ENCODE peak calls at places on chromosome 1, in five cellular contexts. L is left ventricle myocardium inferior, F is PC-9, E is MV-4-11, X is GDM1. S is an unnamed sample.

GRCh38 chr1:221778535-221779142 is 36.8 kb upstream of the DUSP10 start:
- DNase-seq in L (no peak), F (no peak), E (peak), X (peak), S (no peak)

GRCh38 chr1:183226361-183226760 is 40.3 kb downstream of the LAMC2 start:
- DNase-seq in L (no peak), F (no peak), E (no peak), X (no peak), S (no peak)

GRCh38 chr1:58844176-58844575 is 60.3 kb upstream of the JUN start:
- DNase-seq in L (no peak), F (peak), E (no peak), X (no peak), S (no peak)

GRCh38 chr1:174788981-174789380 is 210.8 kb upstream of the CACYBP start:
- DNase-seq in L (no peak), F (peak), E (peak), X (peak), S (no peak)

GRCh38 chr1:9399510-9400424 is 107.1 kb downstream of the SPSB1 start:
- DNase-seq in L (peak), F (no peak), E (peak), X (peak), S (peak)

GRCh38 chr1:181094813-181095212 is 6.3 kb downstream of the IER5 start:
- DNase-seq in L (no peak), F (peak), E (no peak), X (no peak), S (no peak)

GRCh38 chr1:154717467-154718004 is 109.5 kb upstream of the ADAR start:
- DNase-seq in L (no peak), F (no peak), E (no peak), X (no peak), S (no peak)

GRCh38 chr1:190102757-190103326 is 374.8 kb downstream of the BRINP3 start:
- DNase-seq in L (no peak), F (no peak), E (no peak), X (no peak), S (no peak)

GRCh38 chr1:193069748-193070394 is 10.5 kb downstream of the RO60 start:
- DNase-seq in L (no peak), F (no peak), E (peak), X (no peak), S (no peak)

GRCh38 chr1:236389253-236389652 is 4.8 kb upstream of the EDARADD start:
- DNase-seq in L (no peak), F (peak), E (no peak), X (no peak), S (no peak)

GRCh38 chr1:34362949-34363348 is 186.2 kb downstream of the C1orf94 start:
- DNase-seq in L (no peak), F (no peak), E (no peak), X (no peak), S (no peak)

GRCh38 chr1:234771642-234772344 is 161.8 kb upstream of the IRF2BP2 start:
- DNase-seq in L (no peak), F (peak), E (peak), X (no peak), S (no peak)

GRCh38 chr1:217921126-217921900 is 290.2 kb downstream of the SPATA17 start:
- DNase-seq in L (no peak), F (no peak), E (no peak), X (no peak), S (no peak)

GRCh38 chr1:88661188-88661587 is 22.9 kb upstream of the PKN2 start:
- DNase-seq in L (no peak), F (no peak), E (no peak), X (no peak), S (no peak)

S was measured in posterior cingulate gyrus.